ENCODE peak calls at places on chromosomes 1 and 21, in four cellular contexts. A is ascending aorta, Y is colonic mucosa, D is OCI-LY7. S is an unnamed sample.

GRCh38 chr1:56948403-56949023 is 17.3 kb downstream of the C8B start:
- DNase-seq in A (no peak), D (no peak), Y (no peak), S (no peak)

GRCh38 chr1:18160290-18160942 is 52.8 kb downstream of the IGSF21 start:
- DNase-seq in Y (peak; percentile 67), A (peak; percentile 55), D (no peak), S (no peak)

GRCh38 chr1:155186955-155187891 is 13.6 kb downstream of the TRIM46 start:
- DNase-seq in Y (no peak), D (no peak), A (no peak), S (no peak)

GRCh38 chr1:31535561-31535960 is 40.8 kb upstream of the TINAGL1 start:
- DNase-seq in Y (no peak), A (no peak), D (no peak), S (no peak)

GRCh38 chr1:231694081-231694443 is 67.5 kb downstream of the DISC1 start:
- DNase-seq in A (no peak), D (no peak), Y (no peak), S (no peak)

GRCh38 chr1:114671011-114671938 is 1.4 kb upstream of the DENND2C start:
- DNase-seq in Y (no peak), A (no peak), D (peak; percentile 34), S (peak; percentile 27)

GRCh38 chr1:50644447-50645105 is 221.3 kb upstream of the DMRTA2 start:
- DNase-seq in D (no peak), A (no peak), Y (no peak), S (no peak)

GRCh38 chr1:38475624-38476005 is 384.0 kb downstream of the RRAGC start:
- DNase-seq in Y (no peak), A (no peak), D (no peak), S (peak; percentile 32)

GRCh38 chr1:220370041-220370700 is 97.9 kb upstream of the RAB3GAP2 start:
- DNase-seq in A (no peak), Y (no peak), D (no peak), S (no peak)

GRCh38 chr1:162144853-162145252 is 75.4 kb downstream of the NOS1AP start:
- DNase-seq in D (no peak), A (no peak), Y (no peak), S (no peak)

GRCh38 chr1:154483941-154484803 is 17.8 kb upstream of the TDRD10 start:
- DNase-seq in Y (no peak), A (no peak), D (no peak), S (no peak)

GRCh38 chr1:67716800-67717199 is 31.8 kb downstream of the GADD45A start:
- DNase-seq in D (no peak), Y (peak; percentile 83), A (no peak), S (no peak)

GRCh38 chr1:66381626-66382275 is 152.2 kb upstream of the SGIP1 start:
- DNase-seq in A (no peak), D (no peak), Y (no peak), S (no peak)

GRCh38 chr1:44512313-44512885 is 107.3 kb downstream of the RNF220 start:
- DNase-seq in Y (no peak), D (no peak), A (no peak), S (no peak)

GRCh38 chr1:59249738-59250137 is 47.2 kb upstream of the FGGY start:
- DNase-seq in D (no peak), A (no peak), Y (no peak), S (no peak)

GRCh38 chr21:45305831-45306230 is 18.1 kb upstream of the POFUT2 start:
- DNase-seq in A (no peak), Y (no peak), D (no peak), S (no peak)

GRCh38 chr1:107617456-107617855 is 347.5 kb downstream of the VAV3 start:
- DNase-seq in Y (no peak), A (no peak), D (no peak), S (no peak)

GRCh38 chr1:109996476-109996875 is 11.9 kb downstream of the AHCYL1 start:
- DNase-seq in A (no peak), D (no peak), Y (no peak), S (no peak)

GRCh38 chr1:117615474-117615873 is 9.6 kb downstream of the TENT5C start:
- DNase-seq in Y (no peak), A (no peak), D (peak; percentile 70), S (no peak)

GRCh38 chr1:46413596-46413985 is 19.5 kb downstream of the FAAH start:
- DNase-seq in Y (no peak), D (peak; percentile 48), A (no peak), S (peak; percentile 63)

GRCh38 chr21:41377715-41378114 is 15.9 kb downstream of the MX2 start:
- DNase-seq in Y (no peak), A (no peak), D (no peak), S (no peak)

DNA sequence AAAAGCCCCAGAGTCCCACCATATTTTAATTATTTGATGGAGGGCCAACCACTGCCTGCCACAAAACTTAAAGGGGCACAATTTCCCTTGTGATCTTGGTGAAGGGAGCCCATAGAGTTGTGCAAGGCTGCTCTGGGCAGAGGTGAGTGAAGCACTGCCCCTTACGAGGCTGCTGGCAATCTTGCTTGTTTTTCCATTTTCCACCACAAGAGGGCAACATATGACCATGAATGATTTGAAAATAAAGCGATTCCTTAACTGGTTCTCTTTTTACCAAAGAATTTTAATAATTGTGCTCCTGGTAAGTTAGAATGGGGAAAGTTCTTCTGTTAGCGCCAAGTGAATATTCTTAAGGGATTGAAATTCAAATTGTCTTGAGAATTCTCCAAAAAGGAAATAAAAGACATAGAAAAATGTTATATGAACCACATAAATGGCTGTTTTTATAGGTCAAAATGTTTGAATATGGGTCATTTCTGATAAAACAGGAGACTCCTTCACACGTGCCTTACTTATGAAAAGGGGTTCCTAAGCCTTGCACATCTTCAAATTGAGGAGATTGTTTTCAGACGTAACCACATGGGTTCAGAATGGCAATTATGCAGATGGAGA is 22.7 kb downstream of the PGM1 start:
- DNase-seq in D (peak; percentile 68), Y (peak; percentile 79), A (no peak), S (peak; percentile 61)
- TF ChIP-seq CTCF in D (peak; percentile 88), Y (peak; percentile 76), A (peak; percentile 85), S (peak; percentile 65)

DNA sequence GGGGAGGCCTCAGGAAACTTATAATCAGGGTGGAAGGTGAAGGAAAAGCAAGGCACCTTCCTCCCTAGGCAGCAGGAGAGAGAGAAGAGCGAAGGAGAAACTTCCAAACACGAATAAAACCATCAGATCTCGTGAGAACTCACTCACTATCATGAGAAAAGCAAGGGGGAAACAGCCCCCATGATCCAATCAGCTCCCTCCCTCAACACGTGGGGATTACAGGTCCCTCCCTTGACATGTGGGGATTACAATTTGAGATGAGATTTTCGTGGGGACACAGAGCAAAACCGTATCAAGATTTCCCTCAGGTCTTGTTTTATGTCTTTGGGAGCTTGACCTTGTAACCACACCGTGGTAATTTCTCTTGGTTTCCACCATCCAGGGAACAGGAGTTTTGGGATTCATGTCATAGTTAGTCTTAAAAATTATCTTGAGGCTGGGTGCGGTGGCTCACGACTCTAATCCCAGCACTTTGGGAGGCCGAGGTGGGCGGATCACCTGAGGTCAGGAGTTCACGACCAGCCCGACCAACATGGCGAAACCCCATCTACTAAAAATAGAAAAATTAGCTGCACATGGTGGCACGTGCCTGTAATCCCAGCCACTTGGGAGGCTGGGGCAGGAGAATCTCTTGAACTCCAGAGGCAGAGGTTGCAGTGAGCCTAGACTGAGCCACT is 47.2 kb upstream of the NBPF3 start:
- DNase-seq in Y (no peak), A (no peak), D (no peak), S (no peak)
- TF ChIP-seq CTCF in Y (no peak), A (no peak), D (no peak), S (no peak)

DNA sequence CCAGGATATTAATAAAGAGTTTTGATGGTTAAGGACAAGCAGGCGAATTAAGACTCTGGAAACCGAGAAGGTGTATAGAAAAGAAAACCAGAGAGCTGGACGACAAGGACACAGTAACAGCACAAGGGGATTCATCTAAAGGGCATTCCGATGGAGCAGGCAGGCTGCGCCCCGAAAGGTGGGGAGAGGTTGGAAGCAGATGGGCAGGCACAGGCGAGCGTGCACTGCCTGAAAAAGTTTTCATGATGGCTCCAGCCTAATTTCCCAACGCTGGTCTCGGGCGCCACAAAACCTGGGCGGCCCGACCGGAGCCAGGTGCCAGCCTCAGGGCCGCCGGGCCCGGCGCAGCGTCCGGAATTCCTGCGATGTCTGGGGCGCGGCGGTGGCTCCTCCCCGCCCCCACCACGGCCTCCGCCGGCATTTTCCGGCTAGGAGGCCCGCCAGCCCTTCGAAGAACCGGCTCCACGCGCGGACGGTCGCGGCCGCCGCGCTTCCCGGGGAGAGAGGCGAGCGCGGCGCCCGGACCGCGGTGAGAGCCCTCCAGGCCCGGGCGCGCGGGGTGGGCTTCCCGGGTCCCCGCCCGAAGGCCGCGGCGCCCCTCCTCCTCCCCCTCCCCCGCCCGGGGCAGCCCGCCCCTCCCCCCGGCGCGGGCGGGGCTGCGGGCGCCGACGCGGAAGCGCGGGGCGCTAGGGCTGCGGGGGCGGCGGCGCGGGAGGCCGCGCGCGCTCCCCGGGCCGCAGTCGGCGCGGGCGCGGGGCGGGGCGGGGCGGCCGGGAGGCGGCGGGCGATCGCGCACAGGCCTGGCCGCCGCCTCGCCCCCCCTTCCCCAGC is 701 bp upstream of the DYRK1A start:
- DNase-seq in D (peak; percentile 74), Y (peak; percentile 72), A (no peak), S (no peak)
- TF ChIP-seq CTCF in D (no peak), Y (no peak), A (no peak), S (no peak)

GRCh38 chr1:150558761-150559626 is 9.8 kb downstream of the ADAMTSL4 start:
- DNase-seq in D (no peak), A (no peak), Y (no peak), S (no peak)

GRCh38 chr1:150560576-150560975 is 11.4 kb downstream of the ADAMTSL4 start:
- DNase-seq in D (no peak), A (no peak), Y (no peak), S (no peak)

GRCh38 chr1:150558328-150558727 is 9.1 kb downstream of the ADAMTSL4 start:
- DNase-seq in D (no peak), A (no peak), Y (no peak), S (no peak)

GRCh38 chr1:150560011-150560438 is 10.8 kb downstream of the ADAMTSL4 start:
- DNase-seq in D (peak; percentile 87), A (no peak), Y (peak; percentile 91), S (peak; percentile 88)

GRCh38 chr1:150559627-150560010 is 10.4 kb downstream of the ADAMTSL4 start:
- DNase-seq in D (no peak), Y (no peak), A (no peak), S (no peak)
- TF ChIP-seq CTCF in D (no peak), Y (no peak), A (no peak), S (no peak)

DNA sequence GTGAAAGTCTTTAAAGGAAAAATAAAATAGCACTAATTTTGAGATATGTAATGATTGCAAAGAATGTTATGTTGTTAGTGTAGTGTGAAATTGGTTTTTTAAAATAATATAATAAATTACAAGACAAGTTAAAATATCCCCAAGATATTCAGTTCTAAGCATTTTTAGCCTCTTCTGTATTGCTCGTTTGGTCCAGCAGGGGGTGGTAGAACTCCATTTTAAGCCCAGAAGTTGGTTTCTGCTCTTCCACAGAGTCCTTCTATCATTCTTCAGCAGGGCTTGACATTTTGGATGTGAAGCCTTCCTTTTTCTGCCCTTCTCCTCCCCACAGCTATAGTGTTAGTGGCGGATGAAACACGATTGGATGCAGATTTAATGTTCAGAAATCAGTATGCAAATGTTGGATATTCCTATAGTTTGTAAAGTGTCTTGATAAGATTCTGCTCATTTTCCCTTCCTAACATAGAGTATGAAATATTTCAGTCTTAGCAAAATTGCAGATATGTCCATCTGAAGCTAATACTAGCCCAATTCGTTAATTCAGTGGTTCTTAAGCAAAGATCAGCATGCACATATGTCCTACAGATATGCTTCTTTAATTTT is 1.5 kb downstream of the NCAM2 start:
- DNase-seq in A (no peak), Y (peak; percentile 44), D (peak; percentile 15), S (peak; percentile 46)
- TF ChIP-seq CTCF in A (peak; percentile 67), Y (peak; percentile 44), D (peak; percentile 84), S (peak; percentile 44)